ENCODE peak calls at places on chromosome 20, in four cellular contexts. One of them, this sample, is unnamed.

GRCh38 chr20:44596010-44596409 is 13.6 kb downstream of the PKIG start:
- DNase-seq in fibroblast of pulmonary artery: no peak
- DNase-seq in COR-L47: no peak
- DNase-seq in hypothalamus: no peak
- DNase-seq in this sample: no peak

GRCh38 chr20:5402903-5403531 is 86.3 kb upstream of the PROKR2 start:
- DNase-seq in hypothalamus: no peak
- DNase-seq in COR-L47: peak
- DNase-seq in fibroblast of pulmonary artery: peak
- DNase-seq in this sample: no peak

GRCh38 chr20:53569606-53570307 is 23.9 kb downstream of the ZNF217 start:
- DNase-seq in COR-L47: no peak
- DNase-seq in hypothalamus: no peak
- DNase-seq in fibroblast of pulmonary artery: no peak
- DNase-seq in this sample: peak

GRCh38 chr20:43507150-43508080 is at the start of gene L3MBTL1:
- DNase-seq in hypothalamus: peak
- DNase-seq in COR-L47: peak
- DNase-seq in fibroblast of pulmonary artery: peak
- DNase-seq in this sample: no peak

GRCh38 chr20:48648482-48649051 is 179.2 kb downstream of the PREX1 start:
- DNase-seq in COR-L47: peak
- DNase-seq in fibroblast of pulmonary artery: no peak
- DNase-seq in hypothalamus: no peak
- DNase-seq in this sample: no peak

GRCh38 chr20:11553603-11554002 is 364.1 kb upstream of the BTBD3 start:
- DNase-seq in fibroblast of pulmonary artery: peak
- DNase-seq in COR-L47: peak
- DNase-seq in hypothalamus: no peak
- DNase-seq in this sample: no peak

GRCh38 chr20:39899881-39900280 is 789.2 kb downstream of the MAFB start:
- DNase-seq in hypothalamus: no peak
- DNase-seq in COR-L47: no peak
- DNase-seq in fibroblast of pulmonary artery: no peak
- DNase-seq in this sample: no peak

GRCh38 chr20:46063652-46064054 is 26.1 kb downstream of the NCOA5 start:
- DNase-seq in COR-L47: no peak
- DNase-seq in hypothalamus: no peak
- DNase-seq in fibroblast of pulmonary artery: no peak
- DNase-seq in this sample: no peak

GRCh38 chr20:30594112-30594511 is 663.4 kb upstream of the DEFB115 start:
- DNase-seq in hypothalamus: no peak
- DNase-seq in fibroblast of pulmonary artery: no peak
- DNase-seq in COR-L47: no peak
- DNase-seq in this sample: no peak

GRCh38 chr20:4227085-4227821 is 211.9 kb upstream of the RNF24 start:
- DNase-seq in COR-L47: no peak
- DNase-seq in hypothalamus: no peak
- DNase-seq in fibroblast of pulmonary artery: peak
- DNase-seq in this sample: no peak

GRCh38 chr20:50207026-50207425 is 16.4 kb downstream of the CEBPB start:
- DNase-seq in COR-L47: no peak
- DNase-seq in fibroblast of pulmonary artery: no peak
- DNase-seq in hypothalamus: no peak
- DNase-seq in this sample: no peak

GRCh38 chr20:19828233-19828632 is 70.2 kb downstream of the RIN2 start:
- DNase-seq in hypothalamus: no peak
- DNase-seq in fibroblast of pulmonary artery: peak
- DNase-seq in COR-L47: peak
- DNase-seq in this sample: no peak

GRCh38 chr20:4709261-4710105 is 12.2 kb upstream of the PRND start:
- DNase-seq in COR-L47: no peak
- DNase-seq in hypothalamus: no peak
- DNase-seq in fibroblast of pulmonary artery: no peak
- DNase-seq in this sample: no peak

GRCh38 chr20:1663917-1664316 is 6.3 kb upstream of the SIRPG start:
- DNase-seq in COR-L47: no peak
- DNase-seq in fibroblast of pulmonary artery: no peak
- DNase-seq in hypothalamus: no peak
- DNase-seq in this sample: no peak

GRCh38 chr20:63174309-63175030 is 41.5 kb downstream of the YTHDF1 start:
- DNase-seq in COR-L47: no peak
- DNase-seq in hypothalamus: no peak
- DNase-seq in fibroblast of pulmonary artery: no peak
- DNase-seq in this sample: no peak

This sample was measured in breast epithelium.